ENCODE peak calls at places on chromosomes 7 and 10, in five cellular contexts. H is IMR-90, D is neuronal stem cell, I is H9, L is H1. T is an unnamed sample. For H3K4me1, the result is how much of the 10 kb centered on the place peaks cover.

GRCh38 chr7:107785170-107785569 is 17.9 kb downstream of the SLC26A3 start:
- DNase-seq in H (no peak), L (no peak), I (no peak), D (no peak), T (no peak)

GRCh38 chr7:4840097-4840501 is 21.7 kb downstream of the PAPOLB start:
- DNase-seq in L (no peak), D (no peak), H (no peak), I (no peak), T (no peak)

GRCh38 chr10:97869091-97870042 is 19.7 kb downstream of the GOLGA7B start:
- DNase-seq in L (no peak), D (peak), H (peak), I (peak), T (peak)

GRCh38 chr7:112422842-112423496 is 27.3 kb upstream of the IFRD1 start:
- DNase-seq in I (peak), L (peak), D (peak), H (peak), T (peak)

GRCh38 chr10:103874730-103875129 is 19.4 kb upstream of the SH3PXD2A start:
- DNase-seq in D (no peak), H (no peak), I (no peak), L (no peak), T (no peak)

GRCh38 chr10:48613015-48613414 is 8.1 kb upstream of the ARHGAP22 start:
- DNase-seq in D (no peak), L (no peak), I (no peak), H (peak), T (no peak)

GRCh38 chr10:112241651-112242341 is 41.4 kb upstream of the TECTB start:
- DNase-seq in I (no peak), H (no peak), L (no peak), D (no peak), T (no peak)

GRCh38 chr10:61866700-61867368 is 34.7 kb upstream of the ARID5B start:
- DNase-seq in I (no peak), D (no peak), H (no peak), L (no peak), T (no peak)

GRCh38 chr7:87339373-87339897 is 6.0 kb upstream of the CROT start:
- DNase-seq in I (no peak), L (no peak), D (no peak), H (no peak), T (no peak)

GRCh38 chr7:38220452-38220851 is 42.4 kb downstream of the STARD3NL start:
- DNase-seq in D (no peak), I (no peak), L (no peak), H (no peak), T (no peak)

GRCh38 chr7:197413-198335 is 5.3 kb downstream of the FAM20C start:
- DNase-seq in L (no peak), D (no peak), I (no peak), H (no peak), T (no peak)

GRCh38 chr7:114708646-114709045 is 213.2 kb upstream of the MDFIC start:
- DNase-seq in I (peak), H (no peak), L (peak), D (no peak), T (peak)

GRCh38 chr10:124511205-124512039 is 49.8 kb downstream of the LHPP start:
- DNase-seq in I (no peak), L (no peak), H (no peak), D (no peak), T (no peak)

GRCh38 chr10:103197177-103197576 is 4.1 kb upstream of the NT5C2 start:
- DNase-seq in H (peak), D (no peak), I (no peak), L (no peak), T (peak)

GRCh38 chr10:45514283-45515270 is 140.6 kb downstream of the ALOX5 start:
- DNase-seq in H (peak), I (no peak), L (no peak), D (no peak), T (no peak)

GRCh38 chr7:11780267-11780666 is 51.7 kb downstream of the THSD7A start:
- DNase-seq in H (no peak), I (no peak), L (no peak), D (no peak), T (no peak)

GRCh38 chr10:129870926-129871660 is 93.0 kb downstream of the EBF3 start:
- DNase-seq in D (no peak), I (no peak), H (peak), L (no peak), T (peak)

GRCh38 chr10:69629897-69630650 is at the start of gene FAM241B:
- DNase-seq in D (peak), L (no peak), I (peak), H (peak), T (peak)

GRCh38 chr7:12803542-12803941 is 116.1 kb downstream of the ARL4A start:
- DNase-seq in H (no peak), L (no peak), D (no peak), I (no peak), T (no peak)

GRCh38 chr7:141585592-141586510 is 34.6 kb downstream of the AGK start:
- DNase-seq in D (no peak), H (peak), L (no peak), I (no peak), T (peak)

GRCh38 chr7:87234949-87235348 is 15.4 kb upstream of the TMEM243 start:
- DNase-seq in L (no peak), I (no peak), D (no peak), H (peak), T (no peak)

GRCh38 chr10:74018241-74018640 is 20.3 kb downstream of the VCL start:
- DNase-seq in H (no peak), L (no peak), I (no peak), D (no peak), T (no peak)

GRCh38 chr10:87862644-87863101 is 660 bp downstream of the KLLN start:
- DNase-seq in L (no peak), I (no peak), H (peak), D (no peak), T (peak)

GRCh38 chr7:38428040-38428439 is 154.6 kb upstream of the TARP start:
- DNase-seq in I (no peak), D (no peak), H (peak), L (no peak), T (no peak)

GRCh38 chr10:34216348-34216908 is 598.7 kb downstream of the PARD3 start:
- DNase-seq in L (no peak), I (no peak), H (peak), D (no peak), T (no peak)

GRCh38 chr10:48498940-48499510 is 105.8 kb downstream of the ARHGAP22 start:
- DNase-seq in I (no peak), H (no peak), L (no peak), D (no peak), T (no peak)

GRCh38 chr10:129548534-129549130 is 81.6 kb downstream of the MGMT start:
- DNase-seq in I (no peak), H (no peak), D (no peak), L (no peak), T (peak)

GRCh38 chr7:80335473-80336232 is 176.2 kb downstream of the GNAT3 start:
- DNase-seq in L (no peak), I (no peak), D (peak), H (peak), T (peak)

GRCh38 chr7:1555813-1556540 is at the start of gene TMEM184A:
- DNase-seq in H (no peak), L (no peak), D (no peak), I (peak), T (peak)

GRCh38 chr10:23094786-23095403 is 484 bp upstream of the MSRB2 start:
- DNase-seq in I (no peak), D (no peak), H (peak), L (no peak), T (no peak)

GRCh38 chr10:84654671-84655070 is 326.3 kb downstream of the CCSER2 start:
- DNase-seq in L (no peak), I (no peak), D (no peak), H (no peak), T (no peak)

GRCh38 chr7:5001003-5001402 is 42.0 kb upstream of the MMD2 start:
- DNase-seq in I (no peak), D (no peak), L (no peak), H (no peak), T (no peak)

GRCh38 chr10:94630017-94630688 is 53.4 kb upstream of the CYP2C18 start:
- DNase-seq in I (no peak), L (no peak), H (peak), D (peak), T (peak)

GRCh38 chr7:135753616-135754413 is 5.2 kb upstream of the FAM180A start:
- DNase-seq in I (peak), D (no peak), L (peak), H (no peak), T (no peak)

GRCh38 chr10:31526178-31526577 is 207.2 kb downstream of the ZEB1 start:
- DNase-seq in H (no peak), I (no peak), L (no peak), D (no peak), T (no peak)

GRCh38 chr7:27169658-27170493 is 4.2 kb downstream of the HOXA10 start:
- DNase-seq in D (no peak), L (no peak), H (no peak), I (peak), T (peak)

GRCh38 chr10:71836594-71836970 is 14.5 kb downstream of the PSAP start:
- DNase-seq in L (no peak), D (no peak), I (no peak), H (no peak), T (no peak)

GRCh38 chr10:21515581-21516269 is 9.8 kb downstream of the SKIDA1 start:
- DNase-seq in L (no peak), I (no peak), D (no peak), H (no peak), T (peak)

GRCh38 chr10:21516270-21517131 is 9.0 kb downstream of the SKIDA1 start:
- DNase-seq in D (no peak), I (peak), H (peak), L (no peak), T (peak)

GRCh38 chr10:21517983-21518628 is 7.4 kb downstream of the SKIDA1 start:
- DNase-seq in D (no peak), L (no peak), H (peak), I (no peak), T (peak)

GRCh38 chr10:21518629-21519321 is 6.7 kb downstream of the SKIDA1 start:
- DNase-seq in H (peak), D (no peak), I (no peak), L (no peak), T (peak)

DNA sequence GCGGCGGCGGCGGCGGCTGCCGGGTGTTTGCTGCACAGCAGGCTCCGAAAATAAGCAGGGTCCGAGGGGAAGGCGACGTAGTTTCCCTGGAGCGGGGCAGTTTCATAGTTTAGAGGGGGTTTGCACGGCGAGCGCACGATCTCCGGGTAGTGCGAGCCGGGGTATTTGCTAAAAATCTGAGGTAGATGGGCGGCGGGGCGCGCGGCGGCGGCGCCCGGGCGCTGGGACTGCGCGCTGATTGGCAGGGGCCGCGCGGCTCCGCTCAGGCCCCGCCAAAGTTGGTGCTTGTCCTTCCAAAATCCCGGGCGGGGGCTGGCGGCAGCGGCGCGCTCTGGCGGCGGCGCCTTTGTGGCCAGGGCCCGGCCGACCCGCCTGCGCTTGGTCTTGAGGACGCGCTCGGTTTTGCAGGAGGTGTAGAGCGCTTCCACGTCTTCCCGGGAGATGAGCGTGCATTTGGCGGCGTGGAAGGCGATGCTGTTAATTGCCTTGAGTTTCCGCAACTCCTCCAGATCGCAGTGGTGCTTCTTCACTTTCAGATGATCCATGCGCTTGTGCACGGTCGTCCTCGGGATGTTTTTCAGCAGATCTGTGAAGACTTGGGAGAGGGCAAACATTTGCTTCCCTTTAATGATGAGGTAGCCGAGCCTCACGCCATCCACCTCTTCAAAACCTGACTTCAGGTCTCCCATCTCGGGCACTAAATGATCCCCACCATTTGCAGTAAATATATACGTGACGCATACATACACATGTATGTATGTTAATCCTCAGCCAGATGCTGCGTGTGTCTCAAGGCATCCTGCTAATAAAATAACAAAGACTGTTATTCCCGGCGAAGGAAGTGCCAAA is 8.1 kb downstream of the SKIDA1 start:
- DNase-seq in H (peak), L (no peak), I (peak), D (no peak), T (peak)
- H3K23ac ChIP-seq in H (peak), L (no peak), I (no peak), D (peak), T (no peak)

DNA sequence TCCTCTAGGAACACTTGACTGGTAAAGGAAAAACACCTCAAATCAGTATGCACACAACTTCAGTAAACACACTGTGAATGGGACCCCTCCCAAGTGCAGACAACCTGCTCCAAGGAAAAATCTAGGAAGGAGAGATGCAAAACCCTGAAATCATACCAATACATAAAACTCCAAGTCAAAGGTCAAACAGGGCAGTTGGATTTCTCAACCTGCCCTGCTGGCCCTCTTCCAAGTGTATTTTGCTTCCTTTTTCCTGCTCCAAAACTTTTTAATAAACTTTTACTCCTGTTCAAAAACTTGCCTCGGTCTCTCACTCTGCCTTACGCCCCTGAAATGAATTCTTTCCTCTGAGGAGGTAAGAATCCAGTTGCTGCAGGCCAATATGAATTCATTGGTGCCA is 665.1 kb downstream of the SORCS1 start:
- DNase-seq in D (no peak), I (no peak), L (no peak), H (no peak), T (no peak)
- H3K9ac ChIP-seq in D (no peak), I (no peak), L (no peak), H (no peak), T (no peak)

DNA sequence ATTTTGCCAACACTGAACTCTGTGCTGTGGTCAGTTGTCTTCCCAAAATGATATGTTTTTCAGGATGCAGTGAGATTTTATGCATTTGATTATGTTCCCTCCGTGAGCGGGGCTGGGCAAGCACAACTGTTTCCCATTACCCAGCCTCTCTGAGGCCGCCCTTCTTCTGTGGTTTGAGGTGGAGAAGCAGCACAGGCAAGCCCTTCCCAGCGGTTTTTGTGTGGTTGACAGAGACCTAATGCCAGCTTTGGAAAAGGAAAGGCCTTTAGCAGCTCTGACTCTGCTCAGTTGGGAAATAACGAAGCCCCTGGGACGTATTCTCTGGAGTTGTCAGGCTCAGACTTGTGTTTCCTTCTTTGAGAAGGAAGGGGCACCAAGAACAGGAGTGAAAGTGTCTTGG is 20.7 kb upstream of the PDCD4 start:
- DNase-seq in I (no peak), L (no peak), H (no peak), D (no peak), T (no peak)
- H3K4me1 ChIP-seq in I (under half), L (under half), H (under half), D (under half), T (under half)

GRCh38 chr7:47485640-47486435 is 96.1 kb downstream of the TNS3 start:
- DNase-seq in L (no peak), H (peak), I (no peak), D (no peak), T (no peak)
- H3K23ac ChIP-seq in L (no peak), H (peak), I (no peak), D (peak), T (no peak)

GRCh38 chr7:24713850-24714675 is 43.2 kb downstream of the GSDME start:
- DNase-seq in H (no peak), I (no peak), L (no peak), D (no peak), T (no peak)
- H3K9ac ChIP-seq in H (no peak), I (no peak), L (no peak), D (no peak), T (no peak)

GRCh38 chr10:11759347-11759746 is 17.2 kb downstream of the ECHDC3 start:
- DNase-seq in D (no peak), I (no peak), L (no peak), H (no peak), T (no peak)

GRCh38 chr10:11760861-11761260 is 18.7 kb downstream of the ECHDC3 start:
- DNase-seq in D (no peak), I (no peak), L (no peak), H (no peak), T (no peak)

GRCh38 chr10:11761431-11761830 is 19.2 kb downstream of the ECHDC3 start:
- DNase-seq in D (no peak), L (no peak), I (no peak), H (no peak), T (no peak)

GRCh38 chr10:11758527-11759236 is 16.5 kb downstream of the ECHDC3 start:
- DNase-seq in H (no peak), I (no peak), D (no peak), L (no peak), T (peak)

GRCh38 chr10:11760151-11760550 is 18.0 kb downstream of the ECHDC3 start:
- DNase-seq in D (no peak), L (no peak), H (no peak), I (no peak), T (no peak)
- H3K4me1 ChIP-seq in D (under half), L (under half), H (under half), I (under half), T (under half)

GRCh38 chr7:66206909-66207240 is 1.7 kb downstream of the TPST1 start:
- DNase-seq in D (no peak), H (no peak), L (no peak), I (no peak), T (no peak)

GRCh38 chr7:66206116-66206908 is 1.2 kb downstream of the TPST1 start:
- DNase-seq in H (no peak), D (no peak), I (no peak), L (no peak), T (no peak)

GRCh38 chr7:66202380-66202779 is 2.8 kb upstream of the TPST1 start:
- DNase-seq in I (peak), D (no peak), H (no peak), L (no peak), T (no peak)

GRCh38 chr7:66205736-66206080 is 574 bp downstream of the TPST1 start:
- DNase-seq in H (no peak), D (no peak), I (peak), L (no peak), T (peak)

GRCh38 chr7:66204822-66205735 is at the start of gene TPST1:
- DNase-seq in H (peak), I (peak), D (peak), L (peak), T (peak)
- H3K23ac ChIP-seq in H (peak), I (no peak), D (peak), L (no peak), T (peak)

DNA sequence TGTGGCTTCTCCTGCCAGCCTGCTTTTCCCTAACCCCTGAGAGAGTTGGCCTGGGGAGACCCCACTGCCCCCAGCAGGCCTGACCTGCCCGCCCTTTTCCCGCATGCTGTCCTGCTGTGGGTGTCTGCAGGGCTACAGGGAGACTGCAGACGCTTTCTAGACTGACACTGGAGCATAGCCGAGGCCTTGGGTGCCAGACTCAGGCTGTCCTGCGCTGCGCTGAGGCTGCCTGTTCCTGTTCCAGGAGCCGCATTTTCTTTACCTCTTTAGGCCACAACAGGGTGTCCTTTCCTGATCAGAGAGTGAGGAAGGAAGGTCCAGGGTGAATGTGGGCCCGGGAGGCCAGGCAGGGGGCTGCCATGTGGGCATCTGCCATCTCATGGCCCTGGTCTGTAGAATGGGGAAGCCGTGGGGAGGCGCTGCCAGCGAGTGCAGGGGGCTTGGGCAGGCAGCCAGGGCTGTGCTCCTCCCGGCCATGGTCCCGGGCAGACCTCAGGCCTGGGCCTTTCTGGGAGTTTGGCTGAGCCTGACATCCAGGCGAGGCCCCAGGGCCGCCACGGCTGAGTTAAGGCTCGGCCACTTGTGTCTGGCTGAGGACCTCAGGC is 3.6 kb downstream of the PWWP2B start:
- DNase-seq in L (no peak), H (no peak), D (no peak), I (no peak), T (no peak)
- H3K9ac ChIP-seq in L (no peak), H (no peak), D (peak), I (no peak), T (peak)

GRCh38 chr10:29253096-29254029 is 35.5 kb upstream of the LYZL1 start:
- DNase-seq in H (no peak), L (no peak), D (no peak), I (no peak), T (no peak)
- H3K4me1 ChIP-seq in H (under half), L (under half), D (under half), I (under half), T (under half)